ENCODE peak calls at places on chromosome 21, in ten cellular contexts. One of them, this sample, is unnamed.

GRCh38 chr21:26041441-26042180 is 129.0 kb downstream of the APP start:
- DNase-seq in glutamatergic neuron: no peak
- DNase-seq in HCT116: no peak
- DNase-seq in activated CD8-positive, alpha-beta T cell treated with anti-CD3 and anti-CD28 coated beads for 36 hours: no peak
- DNase-seq in PC-3: peak; percentile 87
- DNase-seq in RWPE1: peak; percentile 54
- DNase-seq in Peyer's patch: no peak
- DNase-seq in fibroblast of lung: peak; percentile 58
- DNase-seq in AG09309: peak; percentile 28
- DNase-seq in HFF-Myc: no peak
- DNase-seq in this sample: no peak

GRCh38 chr21:20302084-20302483 is 696.1 kb upstream of the NCAM2 start:
- DNase-seq in glutamatergic neuron: no peak
- DNase-seq in HCT116: no peak
- DNase-seq in activated CD8-positive, alpha-beta T cell treated with anti-CD3 and anti-CD28 coated beads for 36 hours: no peak
- DNase-seq in PC-3: no peak
- DNase-seq in RWPE1: no peak
- DNase-seq in Peyer's patch: no peak
- DNase-seq in fibroblast of lung: no peak
- DNase-seq in AG09309: no peak
- DNase-seq in HFF-Myc: no peak
- DNase-seq in this sample: no peak

GRCh38 chr21:35467536-35467935 is 418.4 kb upstream of the RUNX1 start:
- DNase-seq in glutamatergic neuron: no peak
- DNase-seq in HCT116: no peak
- DNase-seq in activated CD8-positive, alpha-beta T cell treated with anti-CD3 and anti-CD28 coated beads for 36 hours: no peak
- DNase-seq in PC-3: no peak
- DNase-seq in RWPE1: no peak
- DNase-seq in Peyer's patch: no peak
- DNase-seq in fibroblast of lung: no peak
- DNase-seq in AG09309: peak; percentile 31
- DNase-seq in HFF-Myc: no peak
- DNase-seq in this sample: no peak

GRCh38 chr21:25551548-25551947 is 55.7 kb downstream of the MRPL39 start:
- DNase-seq in glutamatergic neuron: no peak
- DNase-seq in HCT116: no peak
- DNase-seq in activated CD8-positive, alpha-beta T cell treated with anti-CD3 and anti-CD28 coated beads for 36 hours: no peak
- DNase-seq in PC-3: no peak
- DNase-seq in RWPE1: no peak
- DNase-seq in Peyer's patch: no peak
- DNase-seq in fibroblast of lung: no peak
- DNase-seq in AG09309: no peak
- DNase-seq in HFF-Myc: no peak
- DNase-seq in this sample: no peak

GRCh38 chr21:26756491-26757159 is 88.6 kb downstream of the ADAMTS1 start:
- DNase-seq in glutamatergic neuron: no peak
- DNase-seq in HCT116: no peak
- DNase-seq in activated CD8-positive, alpha-beta T cell treated with anti-CD3 and anti-CD28 coated beads for 36 hours: no peak
- DNase-seq in PC-3: no peak
- DNase-seq in RWPE1: no peak
- DNase-seq in Peyer's patch: no peak
- DNase-seq in fibroblast of lung: no peak
- DNase-seq in AG09309: peak; percentile 61
- DNase-seq in HFF-Myc: no peak
- DNase-seq in this sample: no peak

GRCh38 chr21:15282666-15283065 is 217.9 kb upstream of the NRIP1 start:
- DNase-seq in glutamatergic neuron: no peak
- DNase-seq in HCT116: no peak
- DNase-seq in activated CD8-positive, alpha-beta T cell treated with anti-CD3 and anti-CD28 coated beads for 36 hours: no peak
- DNase-seq in PC-3: peak; percentile 67
- DNase-seq in RWPE1: no peak
- DNase-seq in Peyer's patch: no peak
- DNase-seq in fibroblast of lung: no peak
- DNase-seq in AG09309: no peak
- DNase-seq in HFF-Myc: no peak
- DNase-seq in this sample: no peak

GRCh38 chr21:31576428-31576827 is 83.1 kb upstream of the SOD1 start:
- DNase-seq in glutamatergic neuron: no peak
- DNase-seq in HCT116: no peak
- DNase-seq in activated CD8-positive, alpha-beta T cell treated with anti-CD3 and anti-CD28 coated beads for 36 hours: no peak
- DNase-seq in PC-3: peak; percentile 19
- DNase-seq in RWPE1: peak; percentile 20
- DNase-seq in Peyer's patch: no peak
- DNase-seq in fibroblast of lung: no peak
- DNase-seq in AG09309: no peak
- DNase-seq in HFF-Myc: no peak
- DNase-seq in this sample: no peak

GRCh38 chr21:31945576-31945975 is 72.8 kb downstream of the HUNK start:
- DNase-seq in glutamatergic neuron: no peak
- DNase-seq in HCT116: no peak
- DNase-seq in activated CD8-positive, alpha-beta T cell treated with anti-CD3 and anti-CD28 coated beads for 36 hours: no peak
- DNase-seq in PC-3: peak; percentile 53
- DNase-seq in RWPE1: no peak
- DNase-seq in Peyer's patch: no peak
- DNase-seq in fibroblast of lung: peak; percentile 94
- DNase-seq in AG09309: peak; percentile 62
- DNase-seq in HFF-Myc: peak; percentile 72
- DNase-seq in this sample: no peak

GRCh38 chr21:31548688-31549087 is 110.8 kb upstream of the SOD1 start:
- DNase-seq in glutamatergic neuron: no peak
- DNase-seq in HCT116: no peak
- DNase-seq in activated CD8-positive, alpha-beta T cell treated with anti-CD3 and anti-CD28 coated beads for 36 hours: no peak
- DNase-seq in PC-3: no peak
- DNase-seq in RWPE1: no peak
- DNase-seq in Peyer's patch: no peak
- DNase-seq in fibroblast of lung: no peak
- DNase-seq in AG09309: no peak
- DNase-seq in HFF-Myc: no peak
- DNase-seq in this sample: no peak

GRCh38 chr21:46237474-46237873 is 8.9 kb upstream of the LSS start:
- DNase-seq in glutamatergic neuron: no peak
- DNase-seq in HCT116: no peak
- DNase-seq in activated CD8-positive, alpha-beta T cell treated with anti-CD3 and anti-CD28 coated beads for 36 hours: no peak
- DNase-seq in PC-3: no peak
- DNase-seq in RWPE1: no peak
- DNase-seq in Peyer's patch: no peak
- DNase-seq in fibroblast of lung: no peak
- DNase-seq in AG09309: no peak
- DNase-seq in HFF-Myc: no peak
- DNase-seq in this sample: no peak

DNA sequence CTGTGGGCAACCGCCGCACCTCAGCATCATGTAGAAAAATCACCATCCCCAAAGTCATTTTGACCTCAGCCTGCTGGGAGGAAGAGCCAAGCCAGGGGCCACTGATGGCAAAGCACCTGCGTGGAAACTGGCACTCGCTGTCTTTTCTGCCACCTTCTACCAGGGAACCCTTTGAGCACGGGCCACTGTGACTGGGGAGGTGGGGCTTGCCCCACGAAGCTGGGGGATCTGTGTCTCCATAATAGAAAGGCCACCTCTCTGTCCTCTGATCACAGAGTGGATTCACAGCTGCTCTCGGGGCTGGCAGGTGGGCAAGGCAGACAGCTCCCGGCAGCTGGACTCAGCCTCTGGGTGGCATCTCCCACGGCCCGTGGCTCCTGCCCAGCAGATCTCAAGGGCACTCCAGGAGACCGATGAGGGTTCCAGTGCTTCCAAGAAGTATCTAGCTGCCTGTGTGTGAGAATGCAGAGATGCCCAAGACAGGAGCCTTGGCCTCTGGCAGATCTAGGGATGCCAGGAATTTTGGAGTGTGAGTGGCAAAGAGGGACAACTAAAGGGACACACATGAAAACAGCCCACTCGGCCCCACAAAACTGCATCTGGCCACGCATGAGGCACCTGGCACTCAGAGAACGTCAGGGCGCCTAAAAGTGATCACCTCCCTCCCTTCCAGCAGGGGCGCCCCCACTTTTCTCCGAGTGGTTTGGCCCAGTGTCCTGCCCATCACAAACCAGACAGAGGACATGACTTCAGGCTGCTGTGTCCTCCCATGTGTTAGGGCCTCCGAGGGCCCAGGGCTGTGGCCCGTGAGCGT is 102.6 kb downstream of the PDE9A start:
- DNase-seq in glutamatergic neuron: no peak
- DNase-seq in HCT116: no peak
- DNase-seq in activated CD8-positive, alpha-beta T cell treated with anti-CD3 and anti-CD28 coated beads for 36 hours: no peak
- DNase-seq in PC-3: no peak
- DNase-seq in RWPE1: no peak
- DNase-seq in Peyer's patch: peak; percentile 51
- DNase-seq in fibroblast of lung: no peak
- DNase-seq in AG09309: no peak
- DNase-seq in HFF-Myc: no peak
- DNase-seq in this sample: no peak
- TF ChIP-seq CTCF in glutamatergic neuron: no peak
- TF ChIP-seq CTCF in HCT116: no peak
- TF ChIP-seq CTCF in activated CD8-positive, alpha-beta T cell treated with anti-CD3 and anti-CD28 coated beads for 36 hours: no peak
- TF ChIP-seq CTCF in PC-3: no peak
- TF ChIP-seq CTCF in RWPE1: no peak
- TF ChIP-seq CTCF in Peyer's patch: no peak
- TF ChIP-seq CTCF in fibroblast of lung: no peak
- TF ChIP-seq CTCF in AG09309: no peak
- TF ChIP-seq CTCF in HFF-Myc: no peak
- TF ChIP-seq CTCF in this sample: no peak

GRCh38 chr21:44893948-44894656 is 20.6 kb upstream of the PTTG1IP start:
- DNase-seq in glutamatergic neuron: peak; percentile 10
- DNase-seq in HCT116: no peak
- DNase-seq in activated CD8-positive, alpha-beta T cell treated with anti-CD3 and anti-CD28 coated beads for 36 hours: no peak
- DNase-seq in PC-3: no peak
- DNase-seq in RWPE1: no peak
- DNase-seq in Peyer's patch: no peak
- DNase-seq in fibroblast of lung: no peak
- DNase-seq in AG09309: no peak
- DNase-seq in HFF-Myc: no peak
- DNase-seq in this sample: no peak

GRCh38 chr21:44894687-44895302 is 21.3 kb upstream of the PTTG1IP start:
- DNase-seq in glutamatergic neuron: peak; percentile 9
- DNase-seq in HCT116: no peak
- DNase-seq in activated CD8-positive, alpha-beta T cell treated with anti-CD3 and anti-CD28 coated beads for 36 hours: no peak
- DNase-seq in PC-3: no peak
- DNase-seq in RWPE1: no peak
- DNase-seq in Peyer's patch: no peak
- DNase-seq in fibroblast of lung: no peak
- DNase-seq in AG09309: no peak
- DNase-seq in HFF-Myc: no peak
- DNase-seq in this sample: peak; percentile 58

GRCh38 chr21:44892095-44892494 is 18.6 kb upstream of the PTTG1IP start:
- DNase-seq in glutamatergic neuron: peak; percentile 7
- DNase-seq in HCT116: no peak
- DNase-seq in activated CD8-positive, alpha-beta T cell treated with anti-CD3 and anti-CD28 coated beads for 36 hours: no peak
- DNase-seq in PC-3: no peak
- DNase-seq in RWPE1: no peak
- DNase-seq in Peyer's patch: no peak
- DNase-seq in fibroblast of lung: no peak
- DNase-seq in AG09309: no peak
- DNase-seq in HFF-Myc: no peak
- DNase-seq in this sample: no peak

GRCh38 chr21:44892536-44893277 is 19.2 kb upstream of the PTTG1IP start:
- DNase-seq in glutamatergic neuron: peak; percentile 79
- DNase-seq in HCT116: peak; percentile 26
- DNase-seq in activated CD8-positive, alpha-beta T cell treated with anti-CD3 and anti-CD28 coated beads for 36 hours: peak; percentile 87
- DNase-seq in PC-3: peak; percentile 70
- DNase-seq in RWPE1: no peak
- DNase-seq in Peyer's patch: peak; percentile 79
- DNase-seq in fibroblast of lung: peak; percentile 46
- DNase-seq in AG09309: no peak
- DNase-seq in HFF-Myc: no peak
- DNase-seq in this sample: no peak

GRCh38 chr21:44893278-44893556 is 19.7 kb upstream of the PTTG1IP start:
- DNase-seq in glutamatergic neuron: peak; percentile 12
- DNase-seq in HCT116: no peak
- DNase-seq in activated CD8-positive, alpha-beta T cell treated with anti-CD3 and anti-CD28 coated beads for 36 hours: no peak
- DNase-seq in PC-3: no peak
- DNase-seq in RWPE1: no peak
- DNase-seq in Peyer's patch: no peak
- DNase-seq in fibroblast of lung: no peak
- DNase-seq in AG09309: no peak
- DNase-seq in HFF-Myc: no peak
- DNase-seq in this sample: no peak
- TF ChIP-seq CTCF in glutamatergic neuron: no peak
- TF ChIP-seq CTCF in HCT116: no peak
- TF ChIP-seq CTCF in activated CD8-positive, alpha-beta T cell treated with anti-CD3 and anti-CD28 coated beads for 36 hours: no peak
- TF ChIP-seq CTCF in PC-3: no peak
- TF ChIP-seq CTCF in RWPE1: no peak
- TF ChIP-seq CTCF in Peyer's patch: no peak
- TF ChIP-seq CTCF in fibroblast of lung: no peak
- TF ChIP-seq CTCF in AG09309: no peak
- TF ChIP-seq CTCF in HFF-Myc: no peak
- TF ChIP-seq CTCF in this sample: no peak

DNA sequence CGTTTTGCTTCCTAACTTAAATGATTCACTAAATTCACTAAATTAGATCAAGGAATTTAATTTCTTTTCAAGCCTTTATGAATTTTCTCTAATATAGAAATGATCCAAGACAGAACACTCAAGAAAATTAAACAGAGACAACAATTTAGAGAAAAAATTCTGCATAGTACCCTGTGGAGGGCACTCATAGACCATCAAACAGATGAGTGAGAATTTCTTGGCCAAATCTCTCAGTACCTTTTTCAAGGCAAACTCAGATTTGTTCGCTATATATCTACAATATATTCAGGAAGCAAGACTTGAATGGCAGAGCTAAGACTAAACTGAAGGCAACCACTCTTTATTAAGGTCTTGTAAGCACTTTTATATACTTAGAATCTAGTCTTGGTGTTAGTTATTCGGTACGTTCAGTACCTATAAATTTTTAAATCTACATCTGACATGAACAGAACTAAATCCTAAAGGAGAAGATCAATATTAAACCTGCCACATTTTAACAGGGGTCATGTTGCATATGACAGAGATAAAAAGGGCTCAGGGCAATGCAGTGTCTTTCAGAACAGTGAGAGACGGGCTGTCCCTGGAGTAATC is 118.7 kb upstream of the TMPRSS15 start:
- DNase-seq in glutamatergic neuron: no peak
- DNase-seq in HCT116: no peak
- DNase-seq in activated CD8-positive, alpha-beta T cell treated with anti-CD3 and anti-CD28 coated beads for 36 hours: no peak
- DNase-seq in PC-3: peak; percentile 9
- DNase-seq in RWPE1: no peak
- DNase-seq in Peyer's patch: no peak
- DNase-seq in fibroblast of lung: peak; percentile 9
- DNase-seq in AG09309: no peak
- DNase-seq in HFF-Myc: no peak
- DNase-seq in this sample: no peak
- TF ChIP-seq CTCF in glutamatergic neuron: no peak
- TF ChIP-seq CTCF in HCT116: no peak
- TF ChIP-seq CTCF in activated CD8-positive, alpha-beta T cell treated with anti-CD3 and anti-CD28 coated beads for 36 hours: no peak
- TF ChIP-seq CTCF in PC-3: peak; percentile 42
- TF ChIP-seq CTCF in RWPE1: no peak
- TF ChIP-seq CTCF in Peyer's patch: peak; percentile 25
- TF ChIP-seq CTCF in fibroblast of lung: no peak
- TF ChIP-seq CTCF in AG09309: no peak
- TF ChIP-seq CTCF in HFF-Myc: no peak
- TF ChIP-seq CTCF in this sample: peak; percentile 91

DNA sequence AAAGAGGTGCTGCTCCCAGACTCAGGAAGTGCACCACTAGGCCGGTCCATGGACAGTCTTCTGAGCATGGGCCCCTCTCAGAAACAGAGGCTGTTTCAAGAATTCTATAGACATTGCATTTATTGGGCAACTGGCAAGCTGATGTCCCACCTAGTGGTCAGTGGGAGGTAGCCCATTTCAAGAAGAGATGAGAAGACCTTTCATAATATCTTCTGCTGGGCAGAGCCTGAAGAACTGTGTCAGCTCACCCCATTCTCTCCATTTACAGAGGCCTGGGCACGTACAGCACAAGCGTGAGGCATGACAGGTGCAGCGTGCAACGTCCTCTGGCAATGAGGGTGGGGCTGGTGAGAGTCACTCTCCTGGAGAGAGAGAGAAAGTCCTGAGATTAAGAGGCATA is 216.0 kb downstream of the DYRK1A start:
- DNase-seq in glutamatergic neuron: no peak
- DNase-seq in HCT116: peak; percentile 18
- DNase-seq in activated CD8-positive, alpha-beta T cell treated with anti-CD3 and anti-CD28 coated beads for 36 hours: peak; percentile 16
- DNase-seq in PC-3: peak; percentile 68
- DNase-seq in RWPE1: peak; percentile 34
- DNase-seq in Peyer's patch: no peak
- DNase-seq in fibroblast of lung: peak; percentile 81
- DNase-seq in AG09309: peak; percentile 17
- DNase-seq in HFF-Myc: peak; percentile 33
- DNase-seq in this sample: no peak
- TF ChIP-seq CTCF in glutamatergic neuron: peak; percentile 66
- TF ChIP-seq CTCF in HCT116: peak; percentile 55
- TF ChIP-seq CTCF in activated CD8-positive, alpha-beta T cell treated with anti-CD3 and anti-CD28 coated beads for 36 hours: peak; percentile 32
- TF ChIP-seq CTCF in PC-3: peak; percentile 91
- TF ChIP-seq CTCF in RWPE1: peak; percentile 43
- TF ChIP-seq CTCF in Peyer's patch: peak; percentile 43
- TF ChIP-seq CTCF in fibroblast of lung: peak; percentile 86
- TF ChIP-seq CTCF in AG09309: peak; percentile 77
- TF ChIP-seq CTCF in HFF-Myc: peak; percentile 76
- TF ChIP-seq CTCF in this sample: peak; percentile 80